ENCODE peak calls at places on chromosome 13, in five cellular contexts. A is HepG2, E is A549, N is K562, Q is GM12878. V is an unnamed sample.

GRCh38 chr13:49444517-49445395 is 682 bp downstream of the SETDB2 start:
- DNase-seq in A (peak; percentile 31), E (peak; percentile 25), N (no peak), Q (peak; percentile 46), V (no peak)

GRCh38 chr13:60583911-60584753 is 187.1 kb downstream of the TDRD3 start:
- DNase-seq in A (no peak), E (peak; percentile 6), N (peak; percentile 12), Q (no peak), V (peak; percentile 84)

GRCh38 chr13:95261956-95262355 is 39.3 kb downstream of the ABCC4 start:
- DNase-seq in A (no peak), E (no peak), N (no peak), Q (no peak), V (no peak)

GRCh38 chr13:31982540-31982939 is 49.0 kb upstream of the FRY start:
- DNase-seq in A (peak; percentile 67), E (peak; percentile 76), N (no peak), Q (no peak), V (no peak)

GRCh38 chr13:95676100-95676774 is 702 bp upstream of the DNAJC3 start:
- DNase-seq in A (peak; percentile 50), E (peak; percentile 34), N (peak; percentile 10), Q (no peak), V (no peak)

GRCh38 chr13:46844431-46844830 is 47.5 kb upstream of the ESD start:
- DNase-seq in A (no peak), E (no peak), N (no peak), Q (no peak), V (no peak)

GRCh38 chr13:59477011-59477410 is 686.7 kb downstream of the DIAPH3 start:
- DNase-seq in A (peak; percentile 2), E (peak; percentile 6), N (peak; percentile 11), Q (no peak), V (no peak)

GRCh38 chr13:70310720-70311119 is 202.5 kb upstream of the KLHL1 start:
- DNase-seq in A (peak; percentile 58), E (peak; percentile 23), N (no peak), Q (no peak), V (no peak)

DNA sequence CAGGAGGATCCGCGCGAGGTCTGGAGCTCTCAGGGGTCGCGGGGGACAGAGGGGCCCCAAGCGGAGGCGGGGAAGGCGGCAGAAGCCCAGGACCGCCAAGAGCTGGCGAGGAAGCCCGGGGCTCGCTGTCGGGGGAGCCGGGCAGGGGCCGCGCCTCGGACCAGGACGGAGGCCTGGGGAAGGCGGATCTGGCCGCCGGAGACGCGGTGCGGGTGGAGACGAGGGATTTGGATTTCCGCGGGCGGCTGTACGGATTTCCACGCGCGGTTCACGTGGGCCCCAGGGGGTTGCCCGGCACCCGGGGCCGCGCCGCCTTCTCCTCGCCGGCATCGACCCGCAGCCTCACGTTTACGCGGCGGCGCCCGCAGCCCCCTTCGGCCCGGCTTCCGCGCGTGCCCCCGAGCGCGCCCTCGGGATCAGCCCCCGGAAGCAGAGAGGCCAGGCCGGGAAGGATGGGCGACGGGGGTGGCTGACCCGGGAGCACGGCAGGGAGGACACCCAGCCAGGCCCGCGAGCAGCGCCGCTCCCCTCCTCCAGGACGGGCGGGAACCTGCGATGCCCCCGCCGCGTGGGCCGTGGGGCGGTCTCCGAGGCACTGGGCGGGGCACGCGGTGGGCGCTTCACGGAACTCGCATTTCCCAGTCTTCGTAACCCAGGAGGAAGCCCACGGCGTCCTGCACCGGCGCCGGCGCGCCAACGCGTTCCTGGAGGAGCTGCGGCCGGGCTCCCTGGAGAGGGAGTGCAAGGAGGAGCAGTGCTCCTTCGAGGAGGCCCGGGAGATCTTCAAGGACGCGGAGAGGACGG is 4.7 kb downstream of the F7 start:
- DNase-seq in A (no peak), E (no peak), N (no peak), Q (no peak), V (no peak)
- H3K4me3 ChIP-seq in A (no peak overlapping the region), E (no peak overlapping the region), N (no peak overlapping the region), Q (no peak overlapping the region), V (peak overlapping the region; percentile 64)

GRCh38 chr13:113781571-113781970 is 22.5 kb downstream of the TMEM255B start:
- DNase-seq in A (no peak), E (no peak), N (no peak), Q (no peak), V (no peak)
- TF ChIP-seq KDM1A in A (no peak), E (no peak), N (no peak), Q (no peak), V (no peak)

GRCh38 chr13:110330491-110331001 is 23.5 kb downstream of the COL4A2 start:
- DNase-seq in A (no peak), E (no peak), N (no peak), Q (no peak), V (no peak)
- H3K4me3 ChIP-seq in A (no peak overlapping the region), E (no peak overlapping the region), N (no peak overlapping the region), Q (no peak overlapping the region), V (no peak overlapping the region)

GRCh38 chr13:89490661-89491060 is 1819.5 kb downstream of the SLITRK5 start:
- DNase-seq in A (no peak), E (no peak), N (no peak), Q (no peak), V (no peak)

GRCh38 chr13:89486065-89486464 is 1814.9 kb downstream of the SLITRK5 start:
- DNase-seq in A (no peak), E (no peak), N (no peak), Q (no peak), V (no peak)

DNA sequence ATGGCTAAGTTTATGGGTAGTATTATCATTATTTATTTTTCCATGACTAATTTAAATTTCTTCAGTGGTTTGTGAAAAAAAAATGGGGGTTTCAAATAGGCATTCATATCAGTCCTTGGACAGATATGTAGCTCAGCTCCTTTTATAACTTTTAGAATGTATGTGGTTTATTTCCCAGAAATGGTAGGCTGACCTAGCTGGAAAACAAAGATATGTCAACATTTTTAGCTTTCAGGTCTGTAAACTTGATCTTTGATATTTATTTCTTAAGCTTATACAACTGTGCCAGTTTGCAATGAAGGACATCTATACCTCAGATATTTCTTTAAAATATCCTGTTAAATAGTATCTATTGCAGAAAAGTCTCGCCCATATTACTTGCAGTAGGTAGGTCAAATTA is 1815.5 kb downstream of the SLITRK5 start:
- DNase-seq in A (no peak), E (no peak), N (no peak), Q (no peak), V (no peak)
- TF ChIP-seq KDM1A in A (no peak), E (no peak), N (no peak), Q (no peak), V (no peak)

DNA sequence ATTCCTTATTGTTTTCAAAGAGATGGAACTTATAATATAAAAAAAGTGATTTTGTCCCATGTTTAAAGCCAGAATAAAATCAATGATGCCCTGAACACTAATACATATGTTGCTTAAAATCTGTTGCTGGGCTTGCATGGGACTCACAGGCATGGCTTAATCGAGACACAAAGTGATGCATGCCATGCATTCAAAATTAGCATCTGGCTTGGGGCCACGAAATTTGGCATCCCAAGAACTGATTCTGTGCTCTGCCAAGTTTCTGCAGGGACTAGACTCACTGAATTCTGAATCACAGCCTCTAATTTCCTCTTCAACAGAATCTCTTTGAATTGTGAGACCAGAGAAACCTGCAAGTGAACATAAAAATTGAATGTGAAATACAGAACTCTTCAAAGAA is 109.2 kb downstream of the PCDH17 start:
- DNase-seq in A (no peak), E (no peak), N (no peak), Q (no peak), V (no peak)
- H3K4me3 ChIP-seq in A (no peak overlapping the region), E (no peak overlapping the region), N (no peak overlapping the region), Q (no peak overlapping the region), V (no peak overlapping the region)

GRCh38 chr13:62583466-62583865 is 1167.8 kb upstream of the PCDH20 start:
- DNase-seq in A (no peak), E (no peak), N (no peak), Q (no peak), V (no peak)
- TF ChIP-seq KDM1A in A (no peak), E (no peak), N (no peak), Q (no peak), V (no peak)

GRCh38 chr13:73741111-73741510 is 393.1 kb downstream of the KLF12 start:
- DNase-seq in A (no peak), E (no peak), N (no peak), Q (no peak), V (no peak)
- H3K4me3 ChIP-seq in A (no peak overlapping the region), E (no peak overlapping the region), N (no peak overlapping the region), Q (no peak overlapping the region), V (no peak overlapping the region)

DNA sequence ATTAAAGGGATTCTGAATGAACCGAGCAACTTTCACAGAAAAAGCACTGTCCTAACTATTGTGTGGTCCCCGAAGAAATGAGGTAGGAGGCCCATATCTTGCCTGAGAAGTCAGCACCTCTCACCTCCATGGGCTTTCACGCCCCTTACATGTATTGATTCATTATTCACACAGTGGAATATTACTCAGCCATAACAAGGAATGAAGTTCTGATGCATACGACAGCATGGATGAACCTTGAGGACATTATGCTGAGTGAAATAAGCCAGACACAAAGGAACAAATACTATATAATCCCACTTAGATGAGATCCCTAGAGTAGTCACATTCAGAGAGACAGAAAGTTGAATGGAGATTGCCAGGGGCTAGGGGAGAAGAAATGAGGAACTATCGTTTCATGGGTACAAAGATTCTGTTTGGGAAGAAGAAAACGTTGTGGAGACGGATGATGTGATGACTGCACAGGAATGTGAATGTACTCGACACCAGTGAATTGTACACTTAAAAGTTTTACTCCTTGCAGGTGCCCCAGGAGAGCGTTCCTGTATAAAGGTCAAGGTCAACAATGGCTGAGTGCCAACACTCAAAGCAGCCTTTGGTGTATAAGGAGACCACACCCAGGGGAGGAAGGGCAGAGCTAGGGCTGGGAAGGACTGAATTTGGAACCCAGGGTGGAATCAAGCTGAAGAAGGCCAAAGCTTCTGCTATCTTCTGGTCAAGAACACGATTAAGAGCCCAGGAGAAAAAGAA is 22.5 kb downstream of the ZIC5 start:
- DNase-seq in A (no peak), E (no peak), N (no peak), Q (no peak), V (no peak)
- TF ChIP-seq KDM1A in A (no peak), E (no peak), N (no peak), Q (no peak), V (no peak)

GRCh38 chr13:23963184-23963931 is 66.1 kb upstream of the C1QTNF9B start:
- DNase-seq in A (no peak), E (no peak), N (no peak), Q (no peak), V (no peak)

GRCh38 chr13:23965346-23965745 is 68.0 kb upstream of the C1QTNF9B start:
- DNase-seq in A (no peak), E (no peak), N (no peak), Q (no peak), V (no peak)

GRCh38 chr13:23966221-23966690 is 69.0 kb upstream of the C1QTNF9B start:
- DNase-seq in A (no peak), E (no peak), N (no peak), Q (no peak), V (no peak)

GRCh38 chr13:23966691-23967615 is 69.7 kb upstream of the C1QTNF9B start:
- DNase-seq in A (no peak), E (no peak), N (no peak), Q (peak; percentile 51), V (no peak)

DNA sequence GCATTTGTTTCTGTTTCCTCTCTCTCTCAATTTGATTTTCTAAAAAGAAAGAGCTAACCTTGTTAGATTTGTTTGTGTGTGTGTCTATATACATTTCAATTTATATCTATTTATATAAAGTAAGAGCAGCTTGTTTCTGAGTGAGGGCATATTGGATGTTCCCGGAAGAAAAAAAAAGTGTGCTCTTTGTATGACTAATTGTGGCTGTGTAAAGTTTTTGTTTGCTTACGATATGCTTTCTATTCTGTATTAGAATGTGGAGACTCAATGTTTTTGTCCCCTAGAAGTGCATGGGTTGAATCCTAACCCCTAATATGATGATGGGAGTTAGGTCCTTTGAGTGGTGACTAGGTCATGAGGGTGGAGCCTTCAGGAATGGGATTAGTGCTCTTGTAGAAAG is 66.6 kb upstream of the C1QTNF9B start:
- DNase-seq in A (no peak), E (no peak), N (no peak), Q (no peak), V (no peak)
- H3K4me3 ChIP-seq in A (no peak overlapping the region), E (no peak overlapping the region), N (no peak overlapping the region), Q (no peak overlapping the region), V (no peak overlapping the region)

V was measured in H1.